ENCODE peak calls at places on chromosomes 12 and 14, in seven cellular contexts. O, E, S, H, J, V and T are unnamed samples.

GRCh38 chr12:5872745-5873144 is 72.3 kb downstream of the ANO2 start:
- DNase-seq in O (peak; percentile 4), E (peak; percentile 3), S (no peak), H (no peak), J (peak; percentile 14), V (peak; percentile 4), T (no peak)

GRCh38 chr14:105325303-105325702 is 10.8 kb downstream of the PACS2 start:
- DNase-seq in O (no peak), E (no peak), S (no peak), H (peak; percentile 40), J (no peak), V (no peak), T (no peak)

GRCh38 chr12:80781313-80781712 is 64.6 kb downstream of the MYF5 start:
- DNase-seq in O (no peak), E (no peak), S (no peak), H (no peak), J (no peak), V (no peak), T (no peak)

GRCh38 chr12:3641428-3641883 is 111.5 kb downstream of the CRACR2A start:
- DNase-seq in O (no peak), E (peak; percentile 75), S (no peak), H (no peak), J (peak; percentile 82), V (peak; percentile 75), T (no peak)

GRCh38 chr12:64457466-64457865 is 5.5 kb downstream of the TBK1 start:
- DNase-seq in O (no peak), E (no peak), S (no peak), H (no peak), J (no peak), V (no peak), T (no peak)

GRCh38 chr12:54036620-54037359 is 3.9 kb downstream of the HOXC5 start:
- DNase-seq in O (peak; percentile 18), E (no peak), S (no peak), H (no peak), J (no peak), V (no peak), T (no peak)

GRCh38 chr12:69101505-69101904 is 137.9 kb upstream of the CPSF6 start:
- DNase-seq in O (no peak), E (peak; percentile 86), S (no peak), H (no peak), J (no peak), V (no peak), T (no peak)

GRCh38 chr12:59429766-59430165 is 166.1 kb upstream of the SLC16A7 start:
- DNase-seq in O (no peak), E (peak; percentile 15), S (no peak), H (no peak), J (no peak), V (peak; percentile 5), T (no peak)

GRCh38 chr14:78136695-78137094 is 33.5 kb upstream of the NRXN3 start:
- DNase-seq in O (no peak), E (no peak), S (no peak), H (no peak), J (no peak), V (no peak), T (no peak)

GRCh38 chr14:105042813-105043212 is 21.9 kb upstream of the CDCA4 start:
- DNase-seq in O (no peak), E (no peak), S (no peak), H (no peak), J (no peak), V (no peak), T (no peak)

GRCh38 chr14:103539056-103539825 is 10.2 kb downstream of the TRMT61A start:
- DNase-seq in O (no peak), E (no peak), S (no peak), H (peak; percentile 14), J (no peak), V (no peak), T (no peak)
- TF ChIP-seq CTCF in O (no peak), E (no peak), S (no peak), H (no peak), J (no peak), V (no peak), T (no peak)

GRCh38 chr14:32933623-32933942 is 5.1 kb upstream of the NPAS3 start:
- DNase-seq in O (no peak), E (peak; percentile 18), S (no peak), H (no peak), J (peak; percentile 38), V (peak; percentile 37), T (no peak)
- TF ChIP-seq CTCF in O (no peak), E (peak; percentile 30), S (no peak), H (peak; percentile 20), J (peak; percentile 62), V (peak; percentile 46), T (no peak)

GRCh38 chr14:68896132-68896531 is 83.0 kb downstream of the ACTN1 start:
- DNase-seq in O (peak; percentile 18), E (no peak), S (no peak), H (no peak), J (peak; percentile 20), V (peak; percentile 28), T (no peak)
- TF ChIP-seq CTCF in O (peak; percentile 43), E (peak; percentile 44), S (no peak), H (no peak), J (peak; percentile 72), V (peak; percentile 73), T (no peak)

DNA sequence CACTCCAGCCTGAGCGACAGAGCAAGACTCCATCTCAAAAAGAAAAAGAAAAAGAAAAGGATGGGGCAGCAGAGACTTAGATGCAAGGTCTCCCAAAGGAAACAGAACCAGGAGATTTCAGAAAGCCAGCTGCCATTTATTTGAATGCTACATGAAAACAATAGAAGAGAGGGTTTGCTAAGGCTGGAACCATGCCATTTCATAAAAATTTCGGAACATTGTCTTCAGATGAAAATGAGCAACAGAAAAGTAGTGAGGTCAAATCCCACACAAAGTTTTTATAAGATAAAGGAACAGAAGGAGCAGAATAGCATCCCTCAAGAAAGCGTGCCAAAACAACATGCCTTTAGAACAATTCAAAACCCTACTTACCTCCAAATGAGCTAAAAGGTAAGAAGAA is 175.3 kb downstream of the ETV6 start:
- DNase-seq in O (no peak), E (no peak), S (no peak), H (no peak), J (no peak), V (no peak), T (no peak)
- TF ChIP-seq CTCF in O (no peak), E (no peak), S (no peak), H (no peak), J (no peak), V (no peak), T (no peak)

GRCh38 chr14:102209224-102209966 is 69.7 kb downstream of the WDR20 start:
- DNase-seq in O (no peak), E (peak; percentile 32), S (no peak), H (no peak), J (peak; percentile 47), V (no peak), T (no peak)
- TF ChIP-seq CTCF in O (no peak), E (peak; percentile 48), S (no peak), H (peak; percentile 25), J (peak; percentile 66), V (peak; percentile 65), T (no peak)